ENCODE peak calls at places on chromosomes 12 and 14, in six cellular contexts. V is activated CD8-positive, alpha-beta memory T cell treated with anti-CD3 and anti-CD28 coated beads for 48 hours; I is hippocampal formation; X is hepatic stellate cell; Q is activated T-cell treated with anti-CD3 and anti-CD28 coated beads, Interleukin-2, amount 50 U/mL, for 4 hours; O is iris pigment epithelial cell. B is an unnamed sample.

GRCh38 chr14:67526676-67527459 is 6.2 kb upstream of the PLEKHH1 start:
- DNase-seq in V (no peak), X (peak), Q (peak), O (peak), I (peak), B (peak)

GRCh38 chr12:125786143-125786542 is 720.9 kb downstream of the AACS start:
- DNase-seq in Q (no peak), I (no peak), X (no peak), V (no peak), O (no peak), B (peak)

GRCh38 chr14:74019743-74020142 is 594 bp downstream of the BBOF1 start:
- DNase-seq in O (peak), Q (no peak), I (no peak), X (peak), V (no peak), B (peak)

GRCh38 chr12:72074956-72075355 is 136.3 kb downstream of the TPH2 start:
- DNase-seq in V (no peak), X (no peak), I (no peak), O (no peak), Q (no peak), B (no peak)

GRCh38 chr12:108690191-108690518 is 41.2 kb downstream of the CORO1C start:
- DNase-seq in V (no peak), I (no peak), O (no peak), X (no peak), Q (no peak), B (no peak)

GRCh38 chr14:100221419-100222218 is 17.3 kb upstream of the YY1 start:
- DNase-seq in X (peak), I (no peak), V (peak), O (peak), Q (peak), B (peak)

GRCh38 chr12:3988519-3989217 is 115.5 kb upstream of the PARP11 start:
- DNase-seq in I (no peak), V (peak), Q (no peak), O (no peak), X (no peak), B (no peak)

GRCh38 chr12:2752676-2753371 is 41.9 kb upstream of the FKBP4 start:
- DNase-seq in O (peak), I (peak), X (peak), Q (peak), V (peak), B (peak)

GRCh38 chr12:26471560-26471959 is 276.2 kb downstream of the SSPN start:
- DNase-seq in Q (no peak), X (peak), I (no peak), O (peak), V (no peak), B (no peak)

GRCh38 chr12:28130625-28131598 is 59.3 kb upstream of the CCDC91 start:
- DNase-seq in V (no peak), X (peak), Q (no peak), I (no peak), O (peak), B (peak)

GRCh38 chr14:79325071-79325470 is 886.2 kb downstream of the DIO2 start:
- DNase-seq in Q (no peak), O (no peak), V (no peak), I (no peak), X (no peak), B (peak)